ENCODE peak calls at places on chromosomes 7 and 10, in six cellular contexts. F is lower leg skin, B is fibroblast of the aortic adventitia, H is breast epithelium, E is A549, R is choroid plexus epithelial cell. V is an unnamed sample.

GRCh38 chr10:63675171-63675570 is 154.0 kb downstream of the REEP3 start:
- DNase-seq in E (no peak), B (peak; percentile 77), R (peak; percentile 46), F (no peak), H (no peak), V (peak; percentile 42)

GRCh38 chr10:44981172-44982113 is 2.8 kb upstream of the DEPP1 start:
- DNase-seq in H (no peak), F (no peak), E (peak; percentile 79), R (peak; percentile 92), B (peak; percentile 90), V (peak; percentile 92)

GRCh38 chr7:138752568-138753518 is 45.0 kb upstream of the TMEM213 start:
- DNase-seq in R (no peak), E (peak; percentile 63), B (no peak), F (peak; percentile 69), H (peak; percentile 80), V (no peak)

GRCh38 chr7:71155236-71155635 is 23.3 kb downstream of the GALNT17 start:
- DNase-seq in R (no peak), H (no peak), B (no peak), E (no peak), F (no peak), V (no peak)

GRCh38 chr10:80487791-80488538 is 33.9 kb downstream of the TSPAN14 start:
- DNase-seq in F (no peak), H (no peak), B (no peak), E (no peak), R (no peak), V (no peak)

GRCh38 chr7:47807756-47808155 is 140.5 kb downstream of the PKD1L1 start:
- DNase-seq in H (no peak), R (no peak), F (no peak), B (no peak), E (no peak), V (no peak)

GRCh38 chr10:17816208-17816607 is 7.1 kb downstream of the MRC1 start:
- DNase-seq in E (no peak), H (no peak), R (no peak), F (no peak), B (no peak), V (no peak)

GRCh38 chr10:64396105-64396504 is 874.9 kb downstream of the REEP3 start:
- DNase-seq in R (peak; percentile 39), E (no peak), H (no peak), B (peak; percentile 1), F (no peak), V (no peak)

GRCh38 chr10:92238586-92239098 is 52.2 kb downstream of the CPEB3 start:
- DNase-seq in F (peak; percentile 80), B (peak; percentile 87), H (peak; percentile 68), E (peak; percentile 9), R (peak; percentile 84), V (peak; percentile 38)

GRCh38 chr10:90969947-90970673 is 49.2 kb upstream of the ANKRD1 start:
- DNase-seq in E (peak; percentile 20), H (no peak), B (peak; percentile 68), F (no peak), R (peak; percentile 78), V (peak; percentile 82)

GRCh38 chr7:137169282-137169698 is 174.2 kb downstream of the PTN start:
- DNase-seq in E (peak; percentile 58), R (peak; percentile 88), B (peak; percentile 77), H (no peak), F (peak; percentile 15), V (peak; percentile 70)

GRCh38 chr10:35331894-35332640 is 4.2 kb upstream of the CCNY start:
- DNase-seq in E (peak; percentile 87), F (no peak), R (peak; percentile 98), B (peak; percentile 93), H (no peak), V (peak; percentile 95)

GRCh38 chr7:20354825-20355466 is 24.2 kb downstream of the ITGB8 start:
- DNase-seq in H (no peak), B (no peak), E (no peak), F (no peak), R (no peak), V (no peak)

GRCh38 chr7:130398751-130399150 is 18.5 kb downstream of the CPA1 start:
- DNase-seq in R (no peak), H (no peak), E (no peak), B (no peak), F (no peak), V (no peak)

GRCh38 chr7:50632561-50633413 is 67.6 kb upstream of the DDC start:
- DNase-seq in H (no peak), B (peak; percentile 40), R (peak; percentile 75), F (peak; percentile 17), E (peak; percentile 48), V (peak; percentile 28)

DNA sequence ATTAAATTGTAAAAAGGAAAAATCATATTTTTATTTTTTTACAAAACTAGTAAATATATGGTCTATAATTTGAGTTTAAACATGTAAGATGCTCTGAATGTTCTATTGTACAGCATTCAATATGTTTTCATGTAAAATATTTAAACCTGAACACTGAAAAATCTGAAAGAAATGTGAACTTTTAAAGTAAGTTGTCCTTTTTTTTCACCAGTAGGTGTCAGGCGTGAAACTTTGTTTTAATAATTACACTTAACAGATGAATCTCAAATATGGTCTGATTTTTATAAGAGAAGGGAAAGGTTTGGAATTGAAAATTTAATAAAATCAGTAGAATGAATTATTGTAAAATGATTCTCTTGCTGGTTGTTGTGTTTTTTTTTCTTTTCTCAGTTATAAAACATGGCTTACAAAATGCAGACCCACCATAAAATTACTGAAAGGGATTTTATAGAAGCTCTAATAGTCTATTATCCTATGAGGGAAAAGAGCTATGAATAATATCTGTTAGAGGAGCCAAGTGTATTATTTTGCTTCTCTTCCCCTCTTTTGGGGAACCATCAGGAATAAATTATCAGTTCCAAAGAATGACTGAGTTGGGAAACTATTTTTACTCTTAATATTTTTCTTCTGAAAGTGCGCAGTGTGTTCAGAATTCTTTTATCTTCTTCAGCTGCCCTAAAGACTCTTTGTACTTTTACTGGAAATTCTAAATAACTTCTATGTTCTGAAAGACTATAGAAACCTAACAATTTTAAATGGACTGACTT is 217.7 kb upstream of the FZD1 start:
- DNase-seq in R (peak; percentile 39), F (no peak), E (no peak), B (peak; percentile 58), H (no peak), V (no peak)
- TF ChIP-seq CTCF in R (peak; percentile 46), F (no peak), E (peak; percentile 42), B (peak; percentile 39), H (no peak), V (no peak)

GRCh38 chr7:55065511-55066229 is 46.9 kb downstream of the EGFR start:
- DNase-seq in R (peak; percentile 88), B (peak; percentile 93), E (peak; percentile 84), F (no peak), H (no peak), V (peak; percentile 91)
- H3K4me3 ChIP-seq in R (no peak overlapping the region), B (peak overlapping the region; percentile 44), E (peak overlapping the region; percentile 13), F (no peak overlapping the region), H (no peak overlapping the region), V (peak overlapping the region; percentile 3)

GRCh38 chr7:24946467-24946866 is 33.5 kb downstream of the OSBPL3 start:
- DNase-seq in H (no peak), B (no peak), R (no peak), E (no peak), F (no peak), V (no peak)

GRCh38 chr7:24943096-24943948 is 36.7 kb downstream of the OSBPL3 start:
- DNase-seq in B (no peak), F (no peak), R (no peak), H (no peak), E (no peak), V (peak; percentile 64)

GRCh38 chr7:24942226-24942625 is 37.8 kb downstream of the OSBPL3 start:
- DNase-seq in E (no peak), H (no peak), B (no peak), F (no peak), R (no peak), V (no peak)

GRCh38 chr7:24948739-24949138 is 31.2 kb downstream of the OSBPL3 start:
- DNase-seq in F (no peak), E (no peak), B (no peak), R (peak; percentile 50), H (no peak), V (no peak)

GRCh38 chr7:24945899-24946298 is 34.1 kb downstream of the OSBPL3 start:
- DNase-seq in H (no peak), B (no peak), E (no peak), F (no peak), R (no peak), V (no peak)
- TF ChIP-seq CTCF in H (no peak), B (no peak), E (no peak), F (no peak), R (no peak), V (no peak)

DNA sequence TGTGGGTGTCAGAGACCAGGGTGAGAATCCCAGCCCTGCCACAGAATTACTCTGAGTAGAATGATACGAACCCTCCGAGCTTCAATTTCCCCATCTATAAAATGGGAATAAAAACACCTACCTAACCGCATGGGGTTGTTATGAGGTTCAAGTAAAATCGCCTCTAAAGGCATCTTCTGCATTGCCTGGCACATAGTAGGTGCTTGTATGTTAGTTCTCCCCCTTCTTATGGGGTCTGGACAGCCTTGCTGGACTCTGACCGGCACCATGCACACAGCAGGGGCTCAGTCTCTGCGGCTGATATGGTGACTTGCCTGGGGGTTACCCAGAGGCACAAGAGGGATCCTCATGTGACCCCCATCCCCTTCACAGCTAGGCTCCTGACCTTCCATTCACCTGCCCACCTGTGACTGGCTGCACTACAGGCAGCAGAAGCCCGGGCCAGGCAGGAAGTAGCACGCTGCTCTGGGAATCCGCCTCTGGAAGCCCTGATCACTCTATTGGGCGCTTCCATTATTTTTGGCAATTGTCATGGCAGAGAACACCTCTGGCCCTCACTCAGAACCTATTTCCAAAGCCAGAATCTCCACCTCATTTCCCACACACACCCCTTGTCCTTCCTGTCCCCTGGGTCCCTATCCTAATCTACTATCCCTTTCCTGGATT is 6.0 kb downstream of the SH3PXD2A start:
- DNase-seq in E (no peak), F (no peak), B (no peak), H (no peak), R (no peak), V (no peak)
- H3K4me3 ChIP-seq in E (no peak overlapping the region), F (no peak overlapping the region), B (peak overlapping the region; percentile 42), H (no peak overlapping the region), R (no peak overlapping the region), V (peak overlapping the region; percentile 36)